ENCODE peak calls at places on chromosomes 12 and 14, in ten cellular contexts. P is endothelial cell, V is suprapubic skin, Y is IMR-90, F is activated T-cell treated with anti-CD3 and anti-CD28 coated beads for 1 hour, C is HuH-7, W is GM23248, A is COR-L47, E is mucosa of gallbladder, L is H9. D is an unnamed sample.

GRCh38 chr14:31059152-31059924 is 33.2 kb upstream of the STRN3 start:
- DNase-seq in E (peak; percentile 15), W (peak; percentile 85), F (no peak), P (no peak), L (no peak), C (peak; percentile 83), A (no peak), V (no peak), Y (peak; percentile 87), D (no peak)

GRCh38 chr12:130385193-130385592 is 47.5 kb downstream of the PIWIL1 start:
- DNase-seq in F (no peak), C (no peak), E (no peak), P (no peak), L (no peak), W (no peak), Y (no peak), V (no peak), A (no peak), D (no peak)

GRCh38 chr12:128747441-128747840 is 76.3 kb downstream of the SLC15A4 start:
- DNase-seq in Y (no peak), V (no peak), L (no peak), C (no peak), F (no peak), A (no peak), E (no peak), W (no peak), P (no peak), D (no peak)

GRCh38 chr12:113242018-113242418 is 20.8 kb downstream of the TPCN1 start:
- DNase-seq in Y (no peak), W (peak; percentile 82), L (no peak), E (peak; percentile 41), F (no peak), C (no peak), A (no peak), V (no peak), P (no peak), D (peak; percentile 57)

GRCh38 chr12:131943389-131943788 is 6.4 kb upstream of the EP400 start:
- DNase-seq in Y (no peak), W (no peak), P (no peak), E (no peak), V (peak; percentile 47), A (no peak), L (peak; percentile 27), F (no peak), C (no peak), D (peak; percentile 29)

GRCh38 chr12:113130457-113131135 is 5.0 kb downstream of the RASAL1 start:
- DNase-seq in W (peak; percentile 23), A (no peak), C (peak; percentile 82), V (no peak), E (no peak), L (peak; percentile 88), P (no peak), Y (no peak), F (no peak), D (peak; percentile 81)

GRCh38 chr14:64421166-64421565 is 33.0 kb downstream of the MTHFD1 start:
- DNase-seq in V (no peak), C (no peak), E (no peak), L (no peak), Y (peak; percentile 73), W (peak; percentile 76), F (no peak), P (no peak), A (no peak), D (no peak)

GRCh38 chr14:89408907-89409675 is 7.9 kb downstream of the FOXN3 start:
- DNase-seq in E (no peak), A (no peak), L (no peak), C (no peak), F (no peak), V (no peak), W (no peak), P (no peak), Y (no peak), D (no peak)

GRCh38 chr14:64721391-64721791 is 17.2 kb downstream of the PLEKHG3 start:
- DNase-seq in V (no peak), C (no peak), E (peak; percentile 78), L (no peak), W (peak; percentile 93), P (no peak), F (no peak), Y (peak; percentile 37), A (peak; percentile 58), D (peak; percentile 50)